ENCODE peak calls at places on chromosomes 13 and 19, in eight cellular contexts. L is activated T-helper 1 cell treated with Interleukin-2 at 50 U/mL for 16 hours; P is posterior cingulate gyrus; Z is T-helper 1 cell; R is occipital lobe; D is activated CD8-positive, alpha-beta memory T cell treated with anti-CD3 and anti-CD28 coated beads, Interleukin-2, amount 50 U/mL, for 48 hours; V is thoracic aorta; W is NCI-H2029. J is an unnamed sample.

GRCh38 chr19:4557186-4557970 is 2.1 kb downstream of the SEMA6B start:
- DNase-seq in L (no peak), P (peak), Z (no peak), R (no peak), D (no peak), V (no peak), W (no peak), J (no peak)

GRCh38 chr13:39876258-39876657 is 220.8 kb downstream of the COG6 start:
- DNase-seq in L (no peak), P (no peak), Z (no peak), R (no peak), D (no peak), V (no peak), W (no peak), J (no peak)

GRCh38 chr13:49112782-49113525 is 107.2 kb upstream of the MLNR start:
- DNase-seq in L (no peak), P (no peak), Z (no peak), R (no peak), D (no peak), V (no peak), W (no peak), J (no peak)

GRCh38 chr19:35462476-35462953 is 14.5 kb downstream of the FFAR2 start:
- DNase-seq in L (peak), P (no peak), Z (peak), R (no peak), D (no peak), V (no peak), W (no peak), J (peak)

GRCh38 chr19:42634409-42635232 is 39.9 kb upstream of the CEACAM8 start:
- DNase-seq in L (no peak), P (no peak), Z (no peak), R (no peak), D (peak), V (no peak), W (peak), J (peak)

GRCh38 chr19:51702103-51702753 is 9.1 kb downstream of the SPACA6 start:
- DNase-seq in L (no peak), P (peak), Z (peak), R (no peak), D (peak), V (peak), W (peak), J (peak)

GRCh38 chr13:41457589-41458186 is 338 bp downstream of the RGCC start:
- DNase-seq in L (peak), P (no peak), Z (no peak), R (no peak), D (peak), V (no peak), W (no peak), J (peak)

GRCh38 chr13:75479102-75479501 is 2.9 kb downstream of the TBC1D4 start:
- DNase-seq in L (no peak), P (no peak), Z (no peak), R (no peak), D (no peak), V (no peak), W (no peak), J (no peak)

GRCh38 chr13:66977156-66977555 is 253.0 kb downstream of the PCDH9 start:
- DNase-seq in L (no peak), P (no peak), Z (no peak), R (no peak), D (no peak), V (no peak), W (no peak), J (no peak)

GRCh38 chr19:39795001-39795400 is 16.3 kb downstream of the LEUTX start:
- DNase-seq in L (no peak), P (no peak), Z (no peak), R (no peak), D (no peak), V (no peak), W (no peak), J (no peak)

GRCh38 chr13:45838171-45838745 is 13.3 kb downstream of the SIAH3 start:
- DNase-seq in L (no peak), P (no peak), Z (no peak), R (peak), D (no peak), V (no peak), W (no peak), J (no peak)

GRCh38 chr13:48730971-48731658 is 77.4 kb downstream of the CYSLTR2 start:
- DNase-seq in L (no peak), P (no peak), Z (no peak), R (no peak), D (no peak), V (no peak), W (no peak), J (no peak)

GRCh38 chr13:114076329-114076761 is 56.1 kb downstream of the RASA3 start:
- DNase-seq in L (no peak), P (peak), Z (no peak), R (no peak), D (no peak), V (no peak), W (no peak), J (no peak)

GRCh38 chr19:45632468-45633196 is 6.6 kb downstream of the EML2 start:
- DNase-seq in L (peak), P (no peak), Z (no peak), R (no peak), D (peak), V (peak), W (peak), J (no peak)

GRCh38 chr13:111467111-111467890 is 146.9 kb downstream of the TEX29 start:
- DNase-seq in L (no peak), P (no peak), Z (no peak), R (no peak), D (no peak), V (no peak), W (no peak), J (no peak)

GRCh38 chr19:23283925-23284324 is 33.7 kb upstream of the ZNF724 start:
- DNase-seq in L (peak), P (no peak), Z (peak), R (no peak), D (peak), V (no peak), W (peak), J (peak)

GRCh38 chr19:9986787-9987281 is 23.5 kb downstream of the COL5A3 start:
- DNase-seq in L (no peak), P (peak), Z (no peak), R (peak), D (no peak), V (peak), W (no peak), J (no peak)

GRCh38 chr19:39038098-39038497 is 5.7 kb upstream of the FBXO27 start:
- DNase-seq in L (no peak), P (peak), Z (no peak), R (peak), D (no peak), V (no peak), W (no peak), J (no peak)

GRCh38 chr19:45128806-45129205 is 32.0 kb downstream of the NKPD1 start:
- DNase-seq in L (no peak), P (no peak), Z (no peak), R (no peak), D (no peak), V (no peak), W (no peak), J (no peak)

GRCh38 chr13:21615427-21615826 is 11.5 kb upstream of the MICU2 start:
- DNase-seq in L (no peak), P (no peak), Z (no peak), R (no peak), D (no peak), V (no peak), W (no peak), J (no peak)

GRCh38 chr13:19586904-19587634 is 25.7 kb upstream of the TPTE2 start:
- DNase-seq in L (peak), P (no peak), Z (peak), R (no peak), D (peak), V (no peak), W (no peak), J (peak)

GRCh38 chr13:40388617-40389016 is 277.8 kb downstream of the FOXO1 start:
- DNase-seq in L (peak), P (no peak), Z (peak), R (no peak), D (peak), V (no peak), W (peak), J (peak)

GRCh38 chr13:110000534-110001345 is 214.4 kb upstream of the IRS2 start:
- DNase-seq in L (no peak), P (no peak), Z (no peak), R (no peak), D (no peak), V (no peak), W (no peak), J (no peak)